ENCODE peak calls at places on chromosomes 4 and X, in six cellular contexts. T, C, L, N, F and G are unnamed samples. For H3K4me1, the result is how much of the 10 kb centered on the place peaks cover.

GRCh38 chr4:123579961-123580360 is 183.4 kb downstream of the SPRY1 start:
- DNase-seq in T (no peak), C (no peak), L (no peak), N (no peak), F (no peak), G (no peak)

GRCh38 chrX:68462653-68463052 is 29.4 kb upstream of the OPHN1 start:
- DNase-seq in T (peak), C (no peak), L (no peak), N (no peak), F (peak), G (no peak)

GRCh38 chrX:13653022-13653693 is at the start of gene TCEANC:
- DNase-seq in T (peak), C (peak), L (peak), N (peak), F (peak), G (peak)

GRCh38 chr4:187424636-187425035 is 570.9 kb upstream of the ZFP42 start:
- DNase-seq in T (no peak), C (no peak), L (no peak), N (no peak), F (no peak), G (no peak)

GRCh38 chrX:26007462-26007861 is 130.7 kb upstream of the MAGEB18 start:
- DNase-seq in T (no peak), C (no peak), L (no peak), N (no peak), F (no peak), G (no peak)

GRCh38 chr4:146791439-146791838 is 152.7 kb downstream of the POU4F2 start:
- DNase-seq in T (no peak), C (no peak), L (no peak), N (no peak), F (no peak), G (no peak)

GRCh38 chr4:36138221-36138620 is 106.1 kb downstream of the ARAP2 start:
- DNase-seq in T (no peak), C (no peak), L (no peak), N (no peak), F (no peak), G (no peak)

GRCh38 chr4:114137984-114138383 is 158.5 kb upstream of the ARSJ start:
- DNase-seq in T (no peak), C (no peak), L (no peak), N (no peak), F (peak), G (no peak)

GRCh38 chrX:21735038-21735752 is 22.7 kb downstream of the SMPX start:
- DNase-seq in T (no peak), C (no peak), L (no peak), N (no peak), F (no peak), G (no peak)

GRCh38 chr4:10151182-10151581 is 34.6 kb upstream of the WDR1 start:
- DNase-seq in T (peak), C (no peak), L (no peak), N (no peak), F (no peak), G (no peak)

GRCh38 chrX:29690061-29690460 is 525.3 kb upstream of the MAGEB2 start:
- DNase-seq in T (no peak), C (no peak), L (no peak), N (no peak), F (no peak), G (no peak)

GRCh38 chr4:36823199-36823967 is 421.2 kb upstream of the NWD2 start:
- DNase-seq in T (no peak), C (no peak), L (no peak), N (no peak), F (peak), G (no peak)

GRCh38 chrX:107675823-107676555 is 47.7 kb downstream of the PRPS1 start:
- DNase-seq in T (peak), C (no peak), L (no peak), N (no peak), F (no peak), G (no peak)

GRCh38 chrX:40209951-40210617 is 112.3 kb upstream of the BCOR start:
- DNase-seq in T (no peak), C (no peak), L (no peak), N (no peak), F (no peak), G (no peak)

GRCh38 chr4:107379054-107379869 is 340.8 kb downstream of the PAPSS1 start:
- DNase-seq in T (no peak), C (no peak), L (no peak), N (no peak), F (no peak), G (no peak)

GRCh38 chr4:138804705-138805104 is 210.9 kb upstream of the NOCT start:
- DNase-seq in T (no peak), C (no peak), L (no peak), N (no peak), F (no peak), G (no peak)

GRCh38 chr4:143514432-143514831 is 930 bp downstream of the SMARCA5 start:
- DNase-seq in T (peak), C (peak), L (peak), N (no peak), F (peak), G (peak)

GRCh38 chr4:152289963-152290362 is 245.9 kb downstream of the FBXW7 start:
- DNase-seq in T (no peak), C (no peak), L (no peak), N (no peak), F (no peak), G (no peak)

GRCh38 chrX:84737471-84737871 is 235.2 kb upstream of the HDX start:
- DNase-seq in T (no peak), C (no peak), L (no peak), N (no peak), F (peak), G (no peak)

GRCh38 chr4:108103096-108103495 is 65.6 kb downstream of the LEF1 start:
- DNase-seq in T (no peak), C (no peak), L (no peak), N (no peak), F (no peak), G (no peak)

GRCh38 chr4:23685481-23685880 is 204.4 kb downstream of the PPARGC1A start:
- DNase-seq in T (no peak), C (no peak), L (no peak), N (no peak), F (no peak), G (no peak)

GRCh38 chr4:2832981-2833670 is 10.5 kb upstream of the ADD1 start:
- DNase-seq in T (no peak), C (peak), L (no peak), N (no peak), F (no peak), G (no peak)

GRCh38 chrX:21408324-21408723 is 34.1 kb downstream of the CNKSR2 start:
- DNase-seq in T (no peak), C (no peak), L (no peak), N (no peak), F (peak), G (no peak)

GRCh38 chr4:92163348-92163747 is 140.4 kb upstream of the GRID2 start:
- DNase-seq in T (peak), C (no peak), L (no peak), N (no peak), F (peak), G (no peak)

GRCh38 chrX:153902388-153902787 is 2.1 kb upstream of the AVPR2 start:
- DNase-seq in T (no peak), C (no peak), L (no peak), N (no peak), F (no peak), G (no peak)

GRCh38 chr4:16289872-16290554 is 63.7 kb upstream of the TAPT1 start:
- DNase-seq in T (peak), C (no peak), L (no peak), N (no peak), F (peak), G (no peak)

GRCh38 chr4:78481180-78481579 is 70.4 kb upstream of the ANXA3 start:
- DNase-seq in T (no peak), C (no peak), L (no peak), N (no peak), F (no peak), G (no peak)

GRCh38 chr4:87363552-87363951 is 27.4 kb downstream of the HSD17B11 start:
- DNase-seq in T (no peak), C (no peak), L (no peak), N (no peak), F (no peak), G (no peak)

GRCh38 chrX:100673397-100673953 is 29.5 kb downstream of the SRPX2 start:
- DNase-seq in T (no peak), C (no peak), L (no peak), N (no peak), F (no peak), G (no peak)

GRCh38 chrX:134025986-134026731 is 40.8 kb upstream of the GPC3 start:
- DNase-seq in T (no peak), C (no peak), L (no peak), N (no peak), F (peak), G (no peak)

GRCh38 chrX:11399481-11399880 is 106.3 kb downstream of the AMELX start:
- DNase-seq in T (no peak), C (no peak), L (no peak), N (no peak), F (no peak), G (no peak)

GRCh38 chr4:177632481-177632880 is 190.2 kb upstream of the AGA start:
- DNase-seq in T (no peak), C (no peak), L (no peak), N (no peak), F (no peak), G (no peak)

GRCh38 chrX:107537815-107538214 is 88.4 kb downstream of the FRMPD3 start:
- DNase-seq in T (peak), C (no peak), L (no peak), N (no peak), F (peak), G (no peak)

GRCh38 chr4:64940698-64941097 is 531.4 kb upstream of the TECRL start:
- DNase-seq in T (no peak), C (no peak), L (no peak), N (no peak), F (no peak), G (no peak)

GRCh38 chr4:185888676-185889075 is 76.7 kb upstream of the SORBS2 start:
- DNase-seq in T (no peak), C (no peak), L (no peak), N (no peak), F (no peak), G (no peak)

GRCh38 chr4:185887125-185887524 is 75.1 kb upstream of the SORBS2 start:
- DNase-seq in T (peak), C (no peak), L (no peak), N (no peak), F (no peak), G (no peak)

GRCh38 chr4:185883591-185883990 is 71.6 kb upstream of the SORBS2 start:
- DNase-seq in T (no peak), C (no peak), L (no peak), N (no peak), F (no peak), G (no peak)

GRCh38 chr4:185885075-185885474 is 73.1 kb upstream of the SORBS2 start:
- DNase-seq in T (no peak), C (no peak), L (no peak), N (no peak), F (no peak), G (no peak)

DNA sequence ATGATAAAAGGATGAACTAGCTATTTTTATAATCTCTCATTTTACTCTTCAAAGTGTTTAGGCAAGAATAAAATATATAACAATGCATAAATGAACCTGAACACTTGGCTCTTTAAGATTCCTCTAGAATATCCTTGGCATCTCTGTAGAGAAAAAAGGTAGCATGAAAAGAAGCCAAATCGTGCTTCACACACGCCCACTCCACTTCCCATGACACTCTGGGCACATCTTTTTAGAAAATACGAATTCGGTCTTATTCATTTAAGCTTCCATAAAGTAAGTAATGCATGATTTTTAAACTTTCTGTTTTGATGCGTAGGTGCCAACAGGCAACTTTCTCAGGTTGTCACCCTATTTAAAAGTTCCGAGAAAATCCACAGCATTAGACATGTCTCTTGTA is 73.6 kb upstream of the SORBS2 start:
- DNase-seq in T (no peak), C (no peak), L (no peak), N (no peak), F (no peak), G (no peak)
- H3K27ac ChIP-seq in T (no peak), C (no peak), L (no peak), N (no peak), F (no peak), G (no peak)

GRCh38 chrX:16138108-16138427 is 14.7 kb downstream of the GRPR start:
- DNase-seq in T (peak), C (no peak), L (no peak), N (no peak), F (peak), G (no peak)
- H3K4me1 ChIP-seq in T (under half), C (under half), L (under half), N (under half), F (under half), G (under half)

GRCh38 chr4:70225824-70226223 is at the start of gene FDCSP:
- DNase-seq in T (no peak), C (no peak), L (no peak), N (no peak), F (no peak), G (no peak)
- H3K27ac ChIP-seq in T (no peak), C (no peak), L (no peak), N (no peak), F (no peak), G (no peak)

DNA sequence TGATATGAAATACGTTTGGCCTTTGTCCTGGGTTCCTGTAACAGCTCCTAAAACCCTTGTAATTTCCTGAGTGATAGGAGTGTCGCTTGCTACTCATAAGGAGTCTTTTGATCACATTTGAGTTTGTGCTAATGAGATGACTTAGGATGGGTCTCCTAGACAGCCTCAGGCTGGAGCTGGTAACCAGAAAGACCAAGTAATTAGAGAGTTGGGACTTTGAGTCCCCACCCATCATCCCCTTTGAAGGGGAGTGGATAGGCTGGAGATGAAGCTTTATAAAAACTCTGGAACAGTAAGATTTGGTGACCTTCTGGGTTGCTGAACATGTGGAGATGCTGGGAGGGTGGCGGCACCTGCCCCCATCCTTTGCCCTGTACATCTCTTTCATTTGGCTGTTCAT is 2.9 kb downstream of the SEC24B start:
- DNase-seq in T (no peak), C (no peak), L (no peak), N (no peak), F (no peak), G (no peak)
- H3K4me1 ChIP-seq in T (under half), C (half or more), L (under half), N (half or more), F (under half), G (half or more)

DNA sequence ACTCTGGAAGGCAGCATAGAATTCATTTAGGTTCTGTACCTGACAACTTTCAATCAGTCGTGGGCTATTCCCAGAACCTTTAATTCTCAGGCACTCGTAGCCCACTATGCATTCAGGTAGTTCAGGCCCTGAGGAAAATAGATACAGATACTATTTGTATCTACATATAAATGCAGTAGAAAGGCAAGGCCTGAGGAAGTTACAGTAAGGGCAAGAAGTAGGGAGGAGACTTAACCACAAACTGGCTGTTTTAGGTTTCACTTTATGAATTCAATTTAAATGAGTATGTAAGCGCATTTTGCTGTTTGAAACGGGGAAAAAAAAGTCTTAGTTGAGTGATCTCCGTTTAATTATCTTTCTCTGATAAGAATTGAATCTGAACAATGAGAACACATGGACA is 529.4 kb upstream of the ATOH1 start:
- DNase-seq in T (no peak), C (no peak), L (no peak), N (no peak), F (no peak), G (no peak)
- H3K27ac ChIP-seq in T (no peak), C (no peak), L (no peak), N (no peak), F (no peak), G (no peak)

DNA sequence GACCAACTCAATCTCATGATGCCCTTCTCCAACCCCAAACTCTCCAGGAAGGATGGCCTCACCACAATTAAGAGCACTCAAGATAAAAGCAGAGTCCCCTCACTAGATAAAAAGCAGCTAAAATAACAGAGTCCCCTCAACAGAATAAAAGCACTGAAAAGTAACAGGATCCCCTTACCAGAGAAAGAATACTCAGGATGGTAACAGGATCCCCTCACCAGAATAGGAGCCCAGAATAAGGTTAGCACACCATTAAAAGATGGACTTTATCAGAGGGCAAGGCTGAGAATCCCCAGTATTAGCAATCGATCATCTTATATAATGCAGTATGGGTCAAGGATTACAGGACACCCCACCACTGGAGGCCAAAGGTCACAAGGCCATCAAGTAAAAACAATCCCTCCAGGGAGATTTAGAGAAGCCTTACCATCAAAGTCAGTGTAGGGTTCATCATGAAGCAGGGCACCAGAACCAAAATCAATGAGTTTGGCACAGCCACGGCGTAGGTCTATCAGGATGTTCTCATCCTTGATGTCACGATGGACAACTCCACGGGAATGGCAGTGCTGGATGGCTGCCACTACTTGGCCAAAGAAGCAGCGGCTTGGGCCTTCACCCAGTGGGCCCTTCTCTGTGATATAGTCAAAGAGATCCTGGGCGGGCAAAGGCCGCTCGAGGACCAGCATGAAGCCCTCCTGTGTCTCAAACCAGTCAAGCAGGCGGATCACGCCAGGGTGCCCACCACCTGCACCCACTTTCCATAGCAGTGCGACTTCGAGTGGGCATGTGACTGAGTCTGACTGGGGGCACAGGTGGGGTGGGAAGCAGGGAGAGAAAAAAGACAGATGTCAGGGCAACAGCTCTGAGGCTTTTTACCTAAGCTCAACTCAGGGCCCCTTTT is 3.4 kb upstream of the SLC35A2 start:
- DNase-seq in T (no peak), C (no peak), L (no peak), N (no peak), F (no peak), G (no peak)
- H3K4me1 ChIP-seq in T (under half), C (under half), L (under half), N (under half), F (under half), G (half or more)

DNA sequence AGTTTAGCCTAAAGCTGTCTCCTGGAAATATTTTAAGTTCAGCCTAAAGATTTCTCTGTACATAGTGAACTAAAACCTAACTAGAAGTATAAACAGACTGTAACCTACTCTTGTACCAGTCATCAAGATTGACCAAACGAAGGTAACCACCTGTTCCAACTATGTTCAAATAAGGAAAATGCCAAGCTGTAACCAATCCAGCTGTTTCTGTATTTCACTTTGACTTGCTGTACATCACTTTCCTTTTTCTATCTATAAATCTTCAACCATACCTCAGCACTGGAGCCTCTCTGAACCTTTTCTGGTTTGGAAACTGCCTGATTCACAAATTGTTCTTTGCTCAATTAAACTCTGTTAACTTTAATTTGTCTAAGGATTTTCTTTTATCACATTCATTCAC is 3.1 kb upstream of the CYSLTR1 start:
- DNase-seq in T (no peak), C (no peak), L (no peak), N (no peak), F (peak), G (no peak)
- H3K27ac ChIP-seq in T (no peak), C (no peak), L (no peak), N (no peak), F (peak), G (no peak)